ENCODE peak calls at places on chromosome X, in nine cellular contexts. One of them, this sample, is unnamed.

GRCh38 chrX:133921764-133922389 is 63.5 kb downstream of the GPC3 start:
- DNase-seq in body of pancreas: peak; percentile 57
- DNase-seq in mucosa of descending colon: peak; percentile 67
- DNase-seq in naive thymus-derived CD4-positive, alpha-beta T cell: no peak
- DNase-seq in GM23248: peak; percentile 26
- DNase-seq in MM.1S: peak; percentile 37
- DNase-seq in tibial artery: no peak
- DNase-seq in right atrium auricular region: no peak
- DNase-seq in neural progenitor cell: peak; percentile 78
- DNase-seq in this sample: peak; percentile 40

GRCh38 chrX:1727531-1728027 is 112.7 kb downstream of the ASMT start:
- DNase-seq in body of pancreas: no peak
- DNase-seq in mucosa of descending colon: no peak
- DNase-seq in naive thymus-derived CD4-positive, alpha-beta T cell: no peak
- DNase-seq in GM23248: peak; percentile 11
- DNase-seq in MM.1S: no peak
- DNase-seq in tibial artery: no peak
- DNase-seq in right atrium auricular region: peak; percentile 42
- DNase-seq in neural progenitor cell: no peak
- DNase-seq in this sample: no peak

GRCh38 chrX:76454456-76454927 is 27.0 kb downstream of the MAGEE1 start:
- DNase-seq in body of pancreas: peak; percentile 1
- DNase-seq in mucosa of descending colon: peak; percentile 8
- DNase-seq in naive thymus-derived CD4-positive, alpha-beta T cell: no peak
- DNase-seq in GM23248: peak; percentile 41
- DNase-seq in MM.1S: peak; percentile 44
- DNase-seq in tibial artery: no peak
- DNase-seq in right atrium auricular region: no peak
- DNase-seq in neural progenitor cell: peak; percentile 39
- DNase-seq in this sample: no peak

GRCh38 chrX:30713061-30713525 is 59.9 kb downstream of the GK start:
- DNase-seq in body of pancreas: peak; percentile 60
- DNase-seq in mucosa of descending colon: peak; percentile 47
- DNase-seq in naive thymus-derived CD4-positive, alpha-beta T cell: no peak
- DNase-seq in GM23248: peak; percentile 73
- DNase-seq in MM.1S: peak; percentile 83
- DNase-seq in tibial artery: peak; percentile 59
- DNase-seq in right atrium auricular region: no peak
- DNase-seq in neural progenitor cell: peak; percentile 70
- DNase-seq in this sample: peak; percentile 62

GRCh38 chrX:19628006-19628575 is 112.8 kb upstream of the MAP3K15 start:
- DNase-seq in body of pancreas: no peak
- DNase-seq in mucosa of descending colon: peak; percentile 39
- DNase-seq in naive thymus-derived CD4-positive, alpha-beta T cell: no peak
- DNase-seq in GM23248: peak; percentile 10
- DNase-seq in MM.1S: no peak
- DNase-seq in tibial artery: no peak
- DNase-seq in right atrium auricular region: no peak
- DNase-seq in neural progenitor cell: no peak
- DNase-seq in this sample: no peak

GRCh38 chrX:150683536-150684146 is 9.6 kb upstream of the MTMR1 start:
- DNase-seq in body of pancreas: no peak
- DNase-seq in mucosa of descending colon: no peak
- DNase-seq in naive thymus-derived CD4-positive, alpha-beta T cell: no peak
- DNase-seq in GM23248: peak; percentile 56
- DNase-seq in MM.1S: peak; percentile 35
- DNase-seq in tibial artery: no peak
- DNase-seq in right atrium auricular region: no peak
- DNase-seq in neural progenitor cell: peak; percentile 55
- DNase-seq in this sample: peak; percentile 20

GRCh38 chrX:65667503-65668355 is at the start of gene MSN:
- DNase-seq in body of pancreas: peak; percentile 64
- DNase-seq in mucosa of descending colon: peak; percentile 81
- DNase-seq in naive thymus-derived CD4-positive, alpha-beta T cell: peak; percentile 46
- DNase-seq in GM23248: peak; percentile 79
- DNase-seq in MM.1S: peak; percentile 70
- DNase-seq in tibial artery: peak; percentile 88
- DNase-seq in right atrium auricular region: peak; percentile 75
- DNase-seq in neural progenitor cell: peak; percentile 68
- DNase-seq in this sample: no peak

GRCh38 chrX:53254570-53255461 is 26.6 kb downstream of the IQSEC2 start:
- DNase-seq in body of pancreas: no peak
- DNase-seq in mucosa of descending colon: no peak
- DNase-seq in naive thymus-derived CD4-positive, alpha-beta T cell: no peak
- DNase-seq in GM23248: no peak
- DNase-seq in MM.1S: no peak
- DNase-seq in tibial artery: no peak
- DNase-seq in right atrium auricular region: no peak
- DNase-seq in neural progenitor cell: no peak
- DNase-seq in this sample: no peak

GRCh38 chrX:154730271-154730883 is 20.5 kb downstream of the GAB3 start:
- DNase-seq in body of pancreas: peak; percentile 41
- DNase-seq in mucosa of descending colon: no peak
- DNase-seq in naive thymus-derived CD4-positive, alpha-beta T cell: no peak
- DNase-seq in GM23248: peak; percentile 72
- DNase-seq in MM.1S: no peak
- DNase-seq in tibial artery: no peak
- DNase-seq in right atrium auricular region: peak; percentile 68
- DNase-seq in neural progenitor cell: no peak
- DNase-seq in this sample: no peak

GRCh38 chrX:154728791-154729190 is 22.1 kb downstream of the GAB3 start:
- DNase-seq in body of pancreas: no peak
- DNase-seq in mucosa of descending colon: no peak
- DNase-seq in naive thymus-derived CD4-positive, alpha-beta T cell: no peak
- DNase-seq in GM23248: no peak
- DNase-seq in MM.1S: no peak
- DNase-seq in tibial artery: no peak
- DNase-seq in right atrium auricular region: no peak
- DNase-seq in neural progenitor cell: no peak
- DNase-seq in this sample: no peak

GRCh38 chrX:154727418-154728323 is 23.2 kb downstream of the GAB3 start:
- DNase-seq in body of pancreas: peak; percentile 55
- DNase-seq in mucosa of descending colon: peak; percentile 34
- DNase-seq in naive thymus-derived CD4-positive, alpha-beta T cell: no peak
- DNase-seq in GM23248: peak; percentile 70
- DNase-seq in MM.1S: no peak
- DNase-seq in tibial artery: peak; percentile 80
- DNase-seq in right atrium auricular region: peak; percentile 82
- DNase-seq in neural progenitor cell: no peak
- DNase-seq in this sample: no peak

GRCh38 chrX:154731203-154731602 is 19.7 kb downstream of the GAB3 start:
- DNase-seq in body of pancreas: no peak
- DNase-seq in mucosa of descending colon: no peak
- DNase-seq in naive thymus-derived CD4-positive, alpha-beta T cell: no peak
- DNase-seq in GM23248: no peak
- DNase-seq in MM.1S: no peak
- DNase-seq in tibial artery: no peak
- DNase-seq in right atrium auricular region: no peak
- DNase-seq in neural progenitor cell: no peak
- DNase-seq in this sample: no peak

DNA sequence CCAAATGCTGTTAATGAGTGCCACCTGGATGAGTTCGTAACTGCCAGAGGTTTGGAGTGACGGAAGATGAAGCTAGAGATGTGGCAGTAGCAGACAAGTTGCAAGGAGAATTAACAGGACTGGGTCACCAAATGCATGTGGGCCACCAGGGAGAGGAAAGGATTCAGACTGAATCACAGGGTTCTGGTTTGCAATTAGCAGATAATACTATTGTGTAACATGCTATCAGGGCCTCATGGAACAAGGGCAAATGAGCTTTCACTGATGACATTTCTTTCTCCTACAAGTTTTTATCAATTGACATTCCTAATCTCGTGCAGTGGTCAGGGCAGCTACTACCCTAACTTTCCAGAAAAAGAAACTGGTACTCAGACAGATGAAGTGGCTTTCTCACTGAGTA is 21.4 kb downstream of the GAB3 start:
- DNase-seq in body of pancreas: no peak
- DNase-seq in mucosa of descending colon: no peak
- DNase-seq in naive thymus-derived CD4-positive, alpha-beta T cell: no peak
- DNase-seq in GM23248: peak; percentile 34
- DNase-seq in MM.1S: no peak
- DNase-seq in tibial artery: no peak
- DNase-seq in right atrium auricular region: no peak
- DNase-seq in neural progenitor cell: no peak
- DNase-seq in this sample: no peak
- H3K9me3 ChIP-seq in body of pancreas: no peaks in the 10 kb centered on the region
- H3K9me3 ChIP-seq in mucosa of descending colon: no peaks in the 10 kb centered on the region
- H3K9me3 ChIP-seq in naive thymus-derived CD4-positive, alpha-beta T cell: no peaks in the 10 kb centered on the region
- H3K9me3 ChIP-seq in GM23248: no peaks in the 10 kb centered on the region
- H3K9me3 ChIP-seq in MM.1S: no peaks in the 10 kb centered on the region
- H3K9me3 ChIP-seq in tibial artery: no peaks in the 10 kb centered on the region
- H3K9me3 ChIP-seq in right atrium auricular region: no peaks in the 10 kb centered on the region
- H3K9me3 ChIP-seq in neural progenitor cell: peaks cover 2% of the 10 kb centered on the region
- H3K9me3 ChIP-seq in this sample: no peaks in the 10 kb centered on the region

GRCh38 chrX:11412715-11413623 is 119.8 kb downstream of the AMELX start:
- DNase-seq in body of pancreas: no peak
- DNase-seq in mucosa of descending colon: no peak
- DNase-seq in naive thymus-derived CD4-positive, alpha-beta T cell: no peak
- DNase-seq in GM23248: no peak
- DNase-seq in MM.1S: no peak
- DNase-seq in tibial artery: peak; percentile 72
- DNase-seq in right atrium auricular region: no peak
- DNase-seq in neural progenitor cell: no peak
- DNase-seq in this sample: no peak

GRCh38 chrX:11414091-11414490 is 120.9 kb downstream of the AMELX start:
- DNase-seq in body of pancreas: no peak
- DNase-seq in mucosa of descending colon: no peak
- DNase-seq in naive thymus-derived CD4-positive, alpha-beta T cell: no peak
- DNase-seq in GM23248: no peak
- DNase-seq in MM.1S: no peak
- DNase-seq in tibial artery: no peak
- DNase-seq in right atrium auricular region: no peak
- DNase-seq in neural progenitor cell: no peak
- DNase-seq in this sample: no peak

GRCh38 chrX:11419102-11419501 is 125.9 kb downstream of the AMELX start:
- DNase-seq in body of pancreas: no peak
- DNase-seq in mucosa of descending colon: no peak
- DNase-seq in naive thymus-derived CD4-positive, alpha-beta T cell: no peak
- DNase-seq in GM23248: no peak
- DNase-seq in MM.1S: no peak
- DNase-seq in tibial artery: no peak
- DNase-seq in right atrium auricular region: no peak
- DNase-seq in neural progenitor cell: no peak
- DNase-seq in this sample: no peak

GRCh38 chrX:11420851-11421250 is 127.6 kb downstream of the AMELX start:
- DNase-seq in body of pancreas: no peak
- DNase-seq in mucosa of descending colon: no peak
- DNase-seq in naive thymus-derived CD4-positive, alpha-beta T cell: no peak
- DNase-seq in GM23248: no peak
- DNase-seq in MM.1S: no peak
- DNase-seq in tibial artery: no peak
- DNase-seq in right atrium auricular region: no peak
- DNase-seq in neural progenitor cell: no peak
- DNase-seq in this sample: no peak

GRCh38 chrX:11416600-11416999 is 123.4 kb downstream of the AMELX start:
- DNase-seq in body of pancreas: no peak
- DNase-seq in mucosa of descending colon: no peak
- DNase-seq in naive thymus-derived CD4-positive, alpha-beta T cell: no peak
- DNase-seq in GM23248: no peak
- DNase-seq in MM.1S: no peak
- DNase-seq in tibial artery: no peak
- DNase-seq in right atrium auricular region: no peak
- DNase-seq in neural progenitor cell: no peak
- DNase-seq in this sample: no peak
- H3K4me3 ChIP-seq in body of pancreas: no peak overlapping the region
- H3K4me3 ChIP-seq in mucosa of descending colon: no peak overlapping the region
- H3K4me3 ChIP-seq in naive thymus-derived CD4-positive, alpha-beta T cell: no peak overlapping the region
- H3K4me3 ChIP-seq in GM23248: no peak overlapping the region
- H3K4me3 ChIP-seq in MM.1S: no peak overlapping the region
- H3K4me3 ChIP-seq in tibial artery: no peak overlapping the region
- H3K4me3 ChIP-seq in right atrium auricular region: no peak overlapping the region
- H3K4me3 ChIP-seq in neural progenitor cell: no peak overlapping the region
- H3K4me3 ChIP-seq in this sample: no peak overlapping the region

GRCh38 chrX:155983326-155983725 is 14.2 kb upstream of the IL9R start:
- DNase-seq in body of pancreas: no peak
- DNase-seq in mucosa of descending colon: no peak
- DNase-seq in naive thymus-derived CD4-positive, alpha-beta T cell: no peak
- DNase-seq in GM23248: no peak
- DNase-seq in MM.1S: no peak
- DNase-seq in tibial artery: no peak
- DNase-seq in right atrium auricular region: no peak
- DNase-seq in neural progenitor cell: no peak
- DNase-seq in this sample: no peak

DNA sequence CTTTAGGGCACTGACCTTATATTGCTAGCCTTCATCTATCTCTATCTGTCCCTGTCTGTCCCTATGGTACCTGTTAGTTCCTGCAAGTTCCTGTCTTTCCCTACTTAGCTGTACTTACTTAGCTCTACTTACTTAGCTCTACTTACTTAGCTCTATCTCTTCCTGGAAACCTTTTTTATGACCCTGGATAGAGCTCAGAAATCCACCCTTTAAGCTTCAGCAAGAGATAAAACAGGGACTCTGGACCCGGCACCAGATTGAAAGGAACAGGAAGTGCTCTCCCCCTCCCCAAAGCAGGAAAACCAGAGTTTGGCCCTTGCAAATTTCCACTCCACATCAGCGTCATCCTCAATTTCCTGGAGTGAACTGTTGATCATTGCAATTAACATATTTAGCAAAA is 12.3 kb upstream of the IL9R start:
- DNase-seq in body of pancreas: no peak
- DNase-seq in mucosa of descending colon: no peak
- DNase-seq in naive thymus-derived CD4-positive, alpha-beta T cell: no peak
- DNase-seq in GM23248: no peak
- DNase-seq in MM.1S: no peak
- DNase-seq in tibial artery: no peak
- DNase-seq in right atrium auricular region: no peak
- DNase-seq in neural progenitor cell: no peak
- DNase-seq in this sample: peak; percentile 62
- H3K9me3 ChIP-seq in body of pancreas: no peaks in the 10 kb centered on the region
- H3K9me3 ChIP-seq in mucosa of descending colon: peaks cover 12% of the 10 kb centered on the region
- H3K9me3 ChIP-seq in naive thymus-derived CD4-positive, alpha-beta T cell: no peaks in the 10 kb centered on the region
- H3K9me3 ChIP-seq in GM23248: no peaks in the 10 kb centered on the region
- H3K9me3 ChIP-seq in MM.1S: no peaks in the 10 kb centered on the region
- H3K9me3 ChIP-seq in tibial artery: peaks cover 19% of the 10 kb centered on the region
- H3K9me3 ChIP-seq in right atrium auricular region: peaks cover 19% of the 10 kb centered on the region
- H3K9me3 ChIP-seq in neural progenitor cell: no peaks in the 10 kb centered on the region
- H3K9me3 ChIP-seq in this sample: peaks cover 16% of the 10 kb centered on the region

DNA sequence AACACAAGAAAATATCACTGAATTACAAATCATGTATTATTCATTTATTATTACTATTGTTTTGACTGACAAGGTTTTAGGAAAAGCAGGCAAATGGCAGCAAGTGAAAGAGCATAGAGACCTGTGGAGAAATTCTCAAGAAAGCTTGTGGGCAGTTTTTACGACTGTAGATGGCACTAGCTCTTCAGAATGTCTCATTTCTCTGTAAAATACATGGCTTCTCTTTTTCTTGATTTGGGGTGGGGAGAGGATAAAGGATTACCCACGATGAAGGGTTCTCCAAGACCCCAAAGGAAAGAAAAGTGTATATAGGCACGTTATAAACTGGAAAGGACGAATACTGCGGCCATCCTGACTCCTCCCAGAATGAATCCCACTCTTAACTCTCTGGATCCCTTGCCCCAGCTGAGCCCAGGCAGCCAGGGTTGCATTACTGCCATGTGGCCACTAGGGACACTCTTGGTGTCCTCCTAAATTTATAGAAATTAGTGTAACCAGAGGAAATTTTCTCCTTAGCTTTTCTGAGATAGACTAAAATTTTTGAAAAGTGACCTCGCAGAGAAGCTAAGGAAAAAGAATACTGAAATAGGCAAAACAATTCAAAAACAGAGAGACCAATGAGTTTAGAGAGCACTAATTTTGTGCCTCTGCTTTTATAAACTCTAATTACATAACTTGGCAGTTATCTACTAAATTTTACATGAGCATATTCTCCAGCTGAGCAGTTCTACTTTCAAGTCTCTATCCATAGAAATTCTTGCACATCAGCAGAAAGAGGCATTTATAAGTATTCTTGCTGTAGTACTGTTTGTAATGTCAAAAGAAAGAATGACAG is 37.7 kb upstream of the PCDH19 start:
- DNase-seq in body of pancreas: peak; percentile 11
- DNase-seq in mucosa of descending colon: peak; percentile 31
- DNase-seq in naive thymus-derived CD4-positive, alpha-beta T cell: no peak
- DNase-seq in GM23248: peak; percentile 36
- DNase-seq in MM.1S: peak; percentile 39
- DNase-seq in tibial artery: no peak
- DNase-seq in right atrium auricular region: peak; percentile 60
- DNase-seq in neural progenitor cell: peak; percentile 63
- DNase-seq in this sample: peak; percentile 39
- H3K4me3 ChIP-seq in body of pancreas: no peak overlapping the region
- H3K4me3 ChIP-seq in mucosa of descending colon: no peak overlapping the region
- H3K4me3 ChIP-seq in naive thymus-derived CD4-positive, alpha-beta T cell: no peak overlapping the region
- H3K4me3 ChIP-seq in GM23248: peak overlapping the region; percentile 40
- H3K4me3 ChIP-seq in MM.1S: no peak overlapping the region
- H3K4me3 ChIP-seq in tibial artery: no peak overlapping the region
- H3K4me3 ChIP-seq in right atrium auricular region: no peak overlapping the region
- H3K4me3 ChIP-seq in neural progenitor cell: peak overlapping the region; percentile 44
- H3K4me3 ChIP-seq in this sample: no peak overlapping the region

This sample was measured in WERI-Rb-1.